ENCODE peak calls at places on chromosome 11, in seven cellular contexts. One of them, this sample, is unnamed.

GRCh38 chr11:129457321-129457720 is 81.7 kb downstream of the BARX2 start:
- DNase-seq in AG08396: no peak
- DNase-seq in PC-9: peak
- DNase-seq in activated CD8-positive, alpha-beta memory T cell treated with anti-CD3 and anti-CD28 coated beads, Interleukin-2, amount 50 U/mL, for 48 hours: no peak
- DNase-seq in stromal cell of bone marrow: no peak
- DNase-seq in kidney: no peak
- DNase-seq in transverse colon: peak
- DNase-seq in this sample: no peak

GRCh38 chr11:33072465-33072864 is 33.1 kb downstream of the TCP11L1 start:
- DNase-seq in kidney: no peak
- DNase-seq in AG08396: no peak
- DNase-seq in activated CD8-positive, alpha-beta memory T cell treated with anti-CD3 and anti-CD28 coated beads, Interleukin-2, amount 50 U/mL, for 48 hours: no peak
- DNase-seq in PC-9: no peak
- DNase-seq in transverse colon: no peak
- DNase-seq in stromal cell of bone marrow: no peak
- DNase-seq in this sample: no peak

GRCh38 chr11:92409347-92409746 is 184.7 kb downstream of the FAT3 start:
- DNase-seq in AG08396: no peak
- DNase-seq in kidney: no peak
- DNase-seq in transverse colon: no peak
- DNase-seq in stromal cell of bone marrow: no peak
- DNase-seq in PC-9: no peak
- DNase-seq in activated CD8-positive, alpha-beta memory T cell treated with anti-CD3 and anti-CD28 coated beads, Interleukin-2, amount 50 U/mL, for 48 hours: no peak
- DNase-seq in this sample: no peak

GRCh38 chr11:86176165-86176884 is 68.2 kb upstream of the EED start:
- DNase-seq in transverse colon: no peak
- DNase-seq in AG08396: no peak
- DNase-seq in stromal cell of bone marrow: no peak
- DNase-seq in activated CD8-positive, alpha-beta memory T cell treated with anti-CD3 and anti-CD28 coated beads, Interleukin-2, amount 50 U/mL, for 48 hours: peak
- DNase-seq in kidney: no peak
- DNase-seq in PC-9: peak
- DNase-seq in this sample: no peak

GRCh38 chr11:60803273-60803936 is 18.3 kb downstream of the MS4A10 start:
- DNase-seq in stromal cell of bone marrow: no peak
- DNase-seq in kidney: peak
- DNase-seq in PC-9: no peak
- DNase-seq in AG08396: no peak
- DNase-seq in transverse colon: no peak
- DNase-seq in activated CD8-positive, alpha-beta memory T cell treated with anti-CD3 and anti-CD28 coated beads, Interleukin-2, amount 50 U/mL, for 48 hours: no peak
- DNase-seq in this sample: peak

GRCh38 chr11:14125529-14125928 is 163.0 kb downstream of the SPON1 start:
- DNase-seq in kidney: no peak
- DNase-seq in transverse colon: no peak
- DNase-seq in stromal cell of bone marrow: no peak
- DNase-seq in activated CD8-positive, alpha-beta memory T cell treated with anti-CD3 and anti-CD28 coated beads, Interleukin-2, amount 50 U/mL, for 48 hours: no peak
- DNase-seq in AG08396: no peak
- DNase-seq in PC-9: peak
- DNase-seq in this sample: no peak

GRCh38 chr11:34194576-34195335 is 89.3 kb downstream of the NAT10 start:
- DNase-seq in activated CD8-positive, alpha-beta memory T cell treated with anti-CD3 and anti-CD28 coated beads, Interleukin-2, amount 50 U/mL, for 48 hours: no peak
- DNase-seq in AG08396: no peak
- DNase-seq in PC-9: peak
- DNase-seq in transverse colon: no peak
- DNase-seq in stromal cell of bone marrow: no peak
- DNase-seq in kidney: no peak
- DNase-seq in this sample: no peak

GRCh38 chr11:131773626-131774025 is 403.2 kb downstream of the NTM start:
- DNase-seq in stromal cell of bone marrow: no peak
- DNase-seq in kidney: no peak
- DNase-seq in transverse colon: no peak
- DNase-seq in AG08396: no peak
- DNase-seq in activated CD8-positive, alpha-beta memory T cell treated with anti-CD3 and anti-CD28 coated beads, Interleukin-2, amount 50 U/mL, for 48 hours: no peak
- DNase-seq in PC-9: no peak
- DNase-seq in this sample: no peak

GRCh38 chr11:63765688-63766241 is 2.8 kb downstream of the ZFTA start:
- DNase-seq in transverse colon: peak
- DNase-seq in PC-9: no peak
- DNase-seq in stromal cell of bone marrow: no peak
- DNase-seq in activated CD8-positive, alpha-beta memory T cell treated with anti-CD3 and anti-CD28 coated beads, Interleukin-2, amount 50 U/mL, for 48 hours: no peak
- DNase-seq in AG08396: no peak
- DNase-seq in kidney: peak
- DNase-seq in this sample: peak

GRCh38 chr11:122020902-122021301 is 95.1 kb downstream of the BLID start:
- DNase-seq in AG08396: no peak
- DNase-seq in activated CD8-positive, alpha-beta memory T cell treated with anti-CD3 and anti-CD28 coated beads, Interleukin-2, amount 50 U/mL, for 48 hours: no peak
- DNase-seq in transverse colon: no peak
- DNase-seq in PC-9: no peak
- DNase-seq in kidney: no peak
- DNase-seq in stromal cell of bone marrow: no peak
- DNase-seq in this sample: no peak

GRCh38 chr11:78188809-78189724 is at the start of gene USP35:
- DNase-seq in transverse colon: no peak
- DNase-seq in AG08396: no peak
- DNase-seq in activated CD8-positive, alpha-beta memory T cell treated with anti-CD3 and anti-CD28 coated beads, Interleukin-2, amount 50 U/mL, for 48 hours: no peak
- DNase-seq in kidney: peak
- DNase-seq in stromal cell of bone marrow: no peak
- DNase-seq in PC-9: no peak
- DNase-seq in this sample: peak

GRCh38 chr11:12840871-12841516 is 166.8 kb downstream of the TEAD1 start:
- DNase-seq in AG08396: no peak
- DNase-seq in PC-9: no peak
- DNase-seq in kidney: no peak
- DNase-seq in transverse colon: no peak
- DNase-seq in activated CD8-positive, alpha-beta memory T cell treated with anti-CD3 and anti-CD28 coated beads, Interleukin-2, amount 50 U/mL, for 48 hours: no peak
- DNase-seq in stromal cell of bone marrow: no peak
- DNase-seq in this sample: peak

GRCh38 chr11:73426184-73426845 is 50.1 kb downstream of the RELT start:
- DNase-seq in stromal cell of bone marrow: no peak
- DNase-seq in AG08396: no peak
- DNase-seq in transverse colon: no peak
- DNase-seq in activated CD8-positive, alpha-beta memory T cell treated with anti-CD3 and anti-CD28 coated beads, Interleukin-2, amount 50 U/mL, for 48 hours: no peak
- DNase-seq in kidney: no peak
- DNase-seq in PC-9: no peak
- DNase-seq in this sample: peak

GRCh38 chr11:126172596-126173038 is 38.8 kb downstream of the RPUSD4 start:
- DNase-seq in kidney: no peak
- DNase-seq in PC-9: no peak
- DNase-seq in AG08396: no peak
- DNase-seq in activated CD8-positive, alpha-beta memory T cell treated with anti-CD3 and anti-CD28 coated beads, Interleukin-2, amount 50 U/mL, for 48 hours: no peak
- DNase-seq in stromal cell of bone marrow: peak
- DNase-seq in transverse colon: no peak
- DNase-seq in this sample: peak

GRCh38 chr11:13073119-13073981 is 64.2 kb downstream of the RASSF10 start:
- DNase-seq in PC-9: no peak
- DNase-seq in AG08396: peak
- DNase-seq in stromal cell of bone marrow: peak
- DNase-seq in kidney: no peak
- DNase-seq in activated CD8-positive, alpha-beta memory T cell treated with anti-CD3 and anti-CD28 coated beads, Interleukin-2, amount 50 U/mL, for 48 hours: no peak
- DNase-seq in transverse colon: no peak
- DNase-seq in this sample: peak

GRCh38 chr11:124830749-124831148 is 30.5 kb upstream of the MSANTD2 start:
- DNase-seq in PC-9: no peak
- DNase-seq in activated CD8-positive, alpha-beta memory T cell treated with anti-CD3 and anti-CD28 coated beads, Interleukin-2, amount 50 U/mL, for 48 hours: no peak
- DNase-seq in stromal cell of bone marrow: no peak
- DNase-seq in kidney: no peak
- DNase-seq in AG08396: no peak
- DNase-seq in transverse colon: no peak
- DNase-seq in this sample: no peak

GRCh38 chr11:28756977-28757376 is 648.8 kb downstream of the METTL15 start:
- DNase-seq in activated CD8-positive, alpha-beta memory T cell treated with anti-CD3 and anti-CD28 coated beads, Interleukin-2, amount 50 U/mL, for 48 hours: no peak
- DNase-seq in AG08396: peak
- DNase-seq in kidney: no peak
- DNase-seq in PC-9: peak
- DNase-seq in transverse colon: no peak
- DNase-seq in stromal cell of bone marrow: peak
- DNase-seq in this sample: no peak

GRCh38 chr11:46247664-46248063 is 29.8 kb upstream of the CREB3L1 start:
- DNase-seq in stromal cell of bone marrow: no peak
- DNase-seq in PC-9: peak
- DNase-seq in AG08396: no peak
- DNase-seq in transverse colon: peak
- DNase-seq in activated CD8-positive, alpha-beta memory T cell treated with anti-CD3 and anti-CD28 coated beads, Interleukin-2, amount 50 U/mL, for 48 hours: no peak
- DNase-seq in kidney: no peak
- DNase-seq in this sample: no peak

GRCh38 chr11:45653277-45653676 is 12.1 kb downstream of the CHST1 start:
- DNase-seq in AG08396: no peak
- DNase-seq in activated CD8-positive, alpha-beta memory T cell treated with anti-CD3 and anti-CD28 coated beads, Interleukin-2, amount 50 U/mL, for 48 hours: no peak
- DNase-seq in PC-9: no peak
- DNase-seq in kidney: no peak
- DNase-seq in stromal cell of bone marrow: no peak
- DNase-seq in transverse colon: no peak
- DNase-seq in this sample: peak

GRCh38 chr11:128316541-128317206 is 270.7 kb downstream of the ETS1 start:
- DNase-seq in kidney: no peak
- DNase-seq in AG08396: no peak
- DNase-seq in transverse colon: no peak
- DNase-seq in PC-9: no peak
- DNase-seq in stromal cell of bone marrow: no peak
- DNase-seq in activated CD8-positive, alpha-beta memory T cell treated with anti-CD3 and anti-CD28 coated beads, Interleukin-2, amount 50 U/mL, for 48 hours: no peak
- DNase-seq in this sample: no peak

GRCh38 chr11:64359712-64360402 is 895 bp downstream of the RPS6KA4 start:
- DNase-seq in PC-9: no peak
- DNase-seq in transverse colon: peak
- DNase-seq in kidney: peak
- DNase-seq in activated CD8-positive, alpha-beta memory T cell treated with anti-CD3 and anti-CD28 coated beads, Interleukin-2, amount 50 U/mL, for 48 hours: no peak
- DNase-seq in AG08396: no peak
- DNase-seq in stromal cell of bone marrow: no peak
- DNase-seq in this sample: no peak

GRCh38 chr11:95487391-95487790 is 256.4 kb upstream of the SESN3 start:
- DNase-seq in activated CD8-positive, alpha-beta memory T cell treated with anti-CD3 and anti-CD28 coated beads, Interleukin-2, amount 50 U/mL, for 48 hours: no peak
- DNase-seq in kidney: no peak
- DNase-seq in PC-9: no peak
- DNase-seq in transverse colon: no peak
- DNase-seq in AG08396: no peak
- DNase-seq in stromal cell of bone marrow: no peak
- DNase-seq in this sample: no peak

GRCh38 chr11:40797981-40798380 is 661.5 kb downstream of the LRRC4C start:
- DNase-seq in PC-9: no peak
- DNase-seq in kidney: no peak
- DNase-seq in activated CD8-positive, alpha-beta memory T cell treated with anti-CD3 and anti-CD28 coated beads, Interleukin-2, amount 50 U/mL, for 48 hours: no peak
- DNase-seq in stromal cell of bone marrow: no peak
- DNase-seq in AG08396: no peak
- DNase-seq in transverse colon: no peak
- DNase-seq in this sample: no peak

GRCh38 chr11:26276798-26277424 is 55.0 kb upstream of the ANO3 start:
- DNase-seq in PC-9: peak
- DNase-seq in transverse colon: peak
- DNase-seq in kidney: no peak
- DNase-seq in stromal cell of bone marrow: peak
- DNase-seq in AG08396: peak
- DNase-seq in activated CD8-positive, alpha-beta memory T cell treated with anti-CD3 and anti-CD28 coated beads, Interleukin-2, amount 50 U/mL, for 48 hours: peak
- DNase-seq in this sample: no peak

GRCh38 chr11:134862168-134862567 is 450.1 kb upstream of the B3GAT1 start:
- DNase-seq in activated CD8-positive, alpha-beta memory T cell treated with anti-CD3 and anti-CD28 coated beads, Interleukin-2, amount 50 U/mL, for 48 hours: no peak
- DNase-seq in transverse colon: no peak
- DNase-seq in PC-9: no peak
- DNase-seq in stromal cell of bone marrow: no peak
- DNase-seq in kidney: no peak
- DNase-seq in AG08396: no peak
- DNase-seq in this sample: no peak

GRCh38 chr11:109864834-109865557 is 228.2 kb upstream of the ZC3H12C start:
- DNase-seq in transverse colon: no peak
- DNase-seq in stromal cell of bone marrow: no peak
- DNase-seq in AG08396: no peak
- DNase-seq in PC-9: no peak
- DNase-seq in activated CD8-positive, alpha-beta memory T cell treated with anti-CD3 and anti-CD28 coated beads, Interleukin-2, amount 50 U/mL, for 48 hours: no peak
- DNase-seq in kidney: no peak
- DNase-seq in this sample: peak

GRCh38 chr11:12290477-12290922 is 86.9 kb upstream of the PARVA start:
- DNase-seq in kidney: peak
- DNase-seq in activated CD8-positive, alpha-beta memory T cell treated with anti-CD3 and anti-CD28 coated beads, Interleukin-2, amount 50 U/mL, for 48 hours: no peak
- DNase-seq in transverse colon: no peak
- DNase-seq in stromal cell of bone marrow: no peak
- DNase-seq in AG08396: peak
- DNase-seq in PC-9: no peak
- DNase-seq in this sample: no peak

GRCh38 chr11:130160460-130161090 is 993 bp downstream of the ST14 start:
- DNase-seq in kidney: no peak
- DNase-seq in PC-9: no peak
- DNase-seq in activated CD8-positive, alpha-beta memory T cell treated with anti-CD3 and anti-CD28 coated beads, Interleukin-2, amount 50 U/mL, for 48 hours: no peak
- DNase-seq in transverse colon: no peak
- DNase-seq in stromal cell of bone marrow: no peak
- DNase-seq in AG08396: no peak
- DNase-seq in this sample: no peak

GRCh38 chr11:44627911-44628729 is 62.7 kb downstream of the CD82 start:
- DNase-seq in stromal cell of bone marrow: peak
- DNase-seq in activated CD8-positive, alpha-beta memory T cell treated with anti-CD3 and anti-CD28 coated beads, Interleukin-2, amount 50 U/mL, for 48 hours: peak
- DNase-seq in kidney: no peak
- DNase-seq in AG08396: peak
- DNase-seq in PC-9: no peak
- DNase-seq in transverse colon: peak
- DNase-seq in this sample: peak

GRCh38 chr11:93474122-93474521 is 69.1 kb downstream of the SMCO4 start:
- DNase-seq in stromal cell of bone marrow: no peak
- DNase-seq in AG08396: no peak
- DNase-seq in kidney: no peak
- DNase-seq in transverse colon: no peak
- DNase-seq in activated CD8-positive, alpha-beta memory T cell treated with anti-CD3 and anti-CD28 coated beads, Interleukin-2, amount 50 U/mL, for 48 hours: no peak
- DNase-seq in PC-9: no peak
- DNase-seq in this sample: no peak

GRCh38 chr11:40302669-40303068 is 1156.8 kb downstream of the LRRC4C start:
- DNase-seq in AG08396: no peak
- DNase-seq in activated CD8-positive, alpha-beta memory T cell treated with anti-CD3 and anti-CD28 coated beads, Interleukin-2, amount 50 U/mL, for 48 hours: no peak
- DNase-seq in PC-9: no peak
- DNase-seq in kidney: no peak
- DNase-seq in stromal cell of bone marrow: peak
- DNase-seq in transverse colon: no peak
- DNase-seq in this sample: no peak

GRCh38 chr11:10746871-10747270 is 4.2 kb upstream of the CTR9 start:
- DNase-seq in transverse colon: no peak
- DNase-seq in PC-9: no peak
- DNase-seq in activated CD8-positive, alpha-beta memory T cell treated with anti-CD3 and anti-CD28 coated beads, Interleukin-2, amount 50 U/mL, for 48 hours: no peak
- DNase-seq in stromal cell of bone marrow: no peak
- DNase-seq in AG08396: no peak
- DNase-seq in kidney: no peak
- DNase-seq in this sample: no peak

GRCh38 chr11:1375161-1375954 is 14.4 kb upstream of the BRSK2 start:
- DNase-seq in activated CD8-positive, alpha-beta memory T cell treated with anti-CD3 and anti-CD28 coated beads, Interleukin-2, amount 50 U/mL, for 48 hours: no peak
- DNase-seq in stromal cell of bone marrow: no peak
- DNase-seq in transverse colon: no peak
- DNase-seq in PC-9: no peak
- DNase-seq in kidney: peak
- DNase-seq in AG08396: no peak
- DNase-seq in this sample: no peak

GRCh38 chr11:61118004-61118403 is 15.7 kb downstream of the CD5 start:
- DNase-seq in stromal cell of bone marrow: no peak
- DNase-seq in AG08396: no peak
- DNase-seq in PC-9: no peak
- DNase-seq in transverse colon: no peak
- DNase-seq in activated CD8-positive, alpha-beta memory T cell treated with anti-CD3 and anti-CD28 coated beads, Interleukin-2, amount 50 U/mL, for 48 hours: no peak
- DNase-seq in kidney: no peak
- DNase-seq in this sample: no peak

GRCh38 chr11:12088047-12088481 is 22.3 kb upstream of the MICAL2 start:
- DNase-seq in transverse colon: peak
- DNase-seq in PC-9: peak
- DNase-seq in activated CD8-positive, alpha-beta memory T cell treated with anti-CD3 and anti-CD28 coated beads, Interleukin-2, amount 50 U/mL, for 48 hours: no peak
- DNase-seq in AG08396: no peak
- DNase-seq in kidney: no peak
- DNase-seq in stromal cell of bone marrow: peak
- DNase-seq in this sample: peak

GRCh38 chr11:118057424-118058145 is 19.3 kb upstream of the TMPRSS4 start:
- DNase-seq in transverse colon: peak
- DNase-seq in PC-9: no peak
- DNase-seq in activated CD8-positive, alpha-beta memory T cell treated with anti-CD3 and anti-CD28 coated beads, Interleukin-2, amount 50 U/mL, for 48 hours: no peak
- DNase-seq in AG08396: no peak
- DNase-seq in kidney: no peak
- DNase-seq in stromal cell of bone marrow: no peak
- DNase-seq in this sample: no peak

GRCh38 chr11:120778692-120779490 is 245.0 kb upstream of the TBCEL start:
- DNase-seq in activated CD8-positive, alpha-beta memory T cell treated with anti-CD3 and anti-CD28 coated beads, Interleukin-2, amount 50 U/mL, for 48 hours: no peak
- DNase-seq in kidney: no peak
- DNase-seq in PC-9: no peak
- DNase-seq in stromal cell of bone marrow: no peak
- DNase-seq in AG08396: no peak
- DNase-seq in transverse colon: no peak
- DNase-seq in this sample: no peak

GRCh38 chr11:131109256-131109655 is 193.0 kb upstream of the SNX19 start:
- DNase-seq in PC-9: no peak
- DNase-seq in kidney: no peak
- DNase-seq in AG08396: peak
- DNase-seq in stromal cell of bone marrow: no peak
- DNase-seq in activated CD8-positive, alpha-beta memory T cell treated with anti-CD3 and anti-CD28 coated beads, Interleukin-2, amount 50 U/mL, for 48 hours: no peak
- DNase-seq in transverse colon: no peak
- DNase-seq in this sample: no peak